ENCODE peak calls at places on chromosomes 2 and 18, in four cellular contexts. R is glutamatergic neuron, T is right lobe of liver, C is left ventricle myocardium inferior. N is an unnamed sample.

GRCh38 chr2:108912629-108912902 is 76.5 kb downstream of the EDAR start:
- DNase-seq in T (no peak), R (no peak), C (no peak), N (no peak)

GRCh38 chr2:46353509-46353908 is 56.3 kb downstream of the EPAS1 start:
- DNase-seq in C (no peak), T (no peak), R (no peak), N (no peak)

GRCh38 chr2:85893428-85894258 is 4.9 kb upstream of the ST3GAL5 start:
- DNase-seq in C (no peak), R (peak), T (no peak), N (peak)

GRCh38 chr18:2310824-2311349 is 260.4 kb downstream of the METTL4 start:
- DNase-seq in C (no peak), R (no peak), T (no peak), N (no peak)

GRCh38 chr2:58762176-58762781 is 521.2 kb upstream of the FANCL start:
- DNase-seq in R (peak), C (peak), T (no peak), N (peak)

GRCh38 chr18:69658137-69658536 is 257.4 kb downstream of the DOK6 start:
- DNase-seq in R (no peak), C (no peak), T (no peak), N (no peak)

GRCh38 chr2:5070257-5070656 is 621.9 kb upstream of the SOX11 start:
- DNase-seq in T (no peak), C (no peak), R (no peak), N (no peak)

GRCh38 chr2:27703638-27704341 is 40.1 kb downstream of the SLC4A1AP start:
- DNase-seq in C (peak), T (peak), R (peak), N (peak)

GRCh38 chr2:99776521-99777265 is 286.9 kb upstream of the REV1 start:
- DNase-seq in T (no peak), R (no peak), C (no peak), N (no peak)

GRCh38 chr2:64204006-64204632 is 59.9 kb upstream of the PELI1 start:
- DNase-seq in T (peak), R (no peak), C (peak), N (peak)

GRCh38 chr2:134372611-134373131 is 118.8 kb downstream of the MGAT5 start:
- DNase-seq in R (no peak), C (peak), T (no peak), N (no peak)

GRCh38 chr2:199975297-199975895 is 20.0 kb downstream of the MAIP1 start:
- DNase-seq in C (no peak), R (no peak), T (no peak), N (no peak)

GRCh38 chr2:195559431-195559914 is 97.6 kb upstream of the SLC39A10 start:
- DNase-seq in R (no peak), C (no peak), T (no peak), N (no peak)

N was measured in endothelial cell of umbilical vein.